ENCODE peak calls at places on chromosome 7, in eight cellular contexts. X is endodermal cell, J is transverse colon, D is H1, U is tibial artery, I is prostate gland, Y is tibial nerve, Z is astrocyte. O is an unnamed sample. For H3K4me1, the result is how much of the 10 kb centered on the place peaks cover.

GRCh38 chr7:45203947-45204445 is 46.4 kb downstream of the RAMP3 start:
- DNase-seq in Z (no peak), J (no peak), D (no peak), U (no peak), X (no peak), I (no peak), Y (no peak), O (no peak)

GRCh38 chr7:92636018-92636560 is 45.9 kb upstream of the FAM133B start:
- DNase-seq in Y (no peak), D (no peak), J (no peak), I (no peak), Z (no peak), U (no peak), X (no peak), O (no peak)

GRCh38 chr7:17320642-17321041 is 22.2 kb downstream of the AHR start:
- DNase-seq in J (no peak), X (no peak), Z (no peak), I (no peak), Y (no peak), U (no peak), D (no peak), O (no peak)

GRCh38 chr7:4830176-4830575 is 31.7 kb downstream of the PAPOLB start:
- DNase-seq in D (peak), J (peak), U (peak), I (no peak), Z (peak), Y (peak), X (peak), O (peak)

GRCh38 chr7:65846008-65846570 is 26.8 kb upstream of the VKORC1L1 start:
- DNase-seq in Y (no peak), U (no peak), I (no peak), D (no peak), J (peak), Z (no peak), X (no peak), O (no peak)

GRCh38 chr7:70271617-70272081 is 673.4 kb downstream of the AUTS2 start:
- DNase-seq in Y (no peak), X (no peak), I (peak), J (no peak), D (no peak), Z (peak), U (no peak), O (no peak)

GRCh38 chr7:69817835-69818646 is 219.8 kb downstream of the AUTS2 start:
- DNase-seq in I (no peak), J (no peak), Y (no peak), X (no peak), D (no peak), U (no peak), Z (no peak), O (no peak)

GRCh38 chr7:116509982-116510579 is 10.5 kb downstream of the CAV2 start:
- DNase-seq in X (no peak), I (no peak), J (no peak), Z (no peak), U (no peak), D (no peak), Y (no peak), O (no peak)

GRCh38 chr7:155369-156000 is 36.9 kb upstream of the FAM20C start:
- DNase-seq in X (no peak), J (no peak), I (no peak), U (no peak), Z (no peak), D (no peak), Y (no peak), O (no peak)

GRCh38 chr7:69814421-69814962 is 216.2 kb downstream of the AUTS2 start:
- DNase-seq in J (no peak), X (peak), Z (peak), D (no peak), U (no peak), I (no peak), Y (peak), O (peak)

GRCh38 chr7:143069912-143070500 is 17.9 kb downstream of the OR6V1 start:
- DNase-seq in X (peak), Z (no peak), D (no peak), I (no peak), U (no peak), J (no peak), Y (no peak), O (no peak)

GRCh38 chr7:44541-44896 is 147.9 kb upstream of the FAM20C start:
- DNase-seq in Z (no peak), D (peak), Y (no peak), J (no peak), I (no peak), U (no peak), X (no peak), O (peak)

GRCh38 chr7:5704534-5704922 is 76.9 kb downstream of the RNF216 start:
- DNase-seq in X (peak), I (peak), Z (no peak), D (peak), U (peak), Y (peak), J (peak), O (peak)

GRCh38 chr7:29291723-29292591 is 97.4 kb downstream of the CHN2 start:
- DNase-seq in Y (no peak), D (no peak), U (no peak), Z (no peak), X (no peak), J (no peak), I (no peak), O (no peak)

GRCh38 chr7:111980721-111981120 is 225.5 kb downstream of the DOCK4 start:
- DNase-seq in U (no peak), Z (no peak), D (no peak), J (no peak), I (no peak), X (no peak), Y (no peak), O (no peak)

GRCh38 chr7:73436031-73436929 is 2.7 kb downstream of the FZD9 start:
- DNase-seq in X (peak), J (no peak), U (no peak), Z (no peak), D (no peak), I (no peak), Y (no peak), O (no peak)

GRCh38 chr7:27966219-27966780 is 214.3 kb downstream of the JAZF1 start:
- DNase-seq in D (no peak), Y (no peak), U (no peak), J (no peak), Z (no peak), X (no peak), I (no peak), O (no peak)

GRCh38 chr7:129438839-129439640 is 4.8 kb downstream of the STRIP2 start:
- DNase-seq in I (no peak), Z (peak), Y (no peak), J (no peak), U (no peak), X (no peak), D (no peak), O (no peak)

GRCh38 chr7:148888300-148888699 is 4.2 kb upstream of the EZH2 start:
- DNase-seq in Z (no peak), U (no peak), I (no peak), Y (no peak), X (no peak), D (no peak), J (no peak), O (no peak)

GRCh38 chr7:98879198-98879988 is 1.1 kb downstream of the TRRAP start:
- DNase-seq in I (peak), D (peak), Y (no peak), U (no peak), J (peak), X (peak), Z (no peak), O (peak)

GRCh38 chr7:31476073-31476745 is 37.7 kb upstream of the ITPRID1 start:
- DNase-seq in D (no peak), Y (no peak), I (no peak), X (no peak), Z (no peak), J (no peak), U (no peak), O (no peak)

GRCh38 chr7:40760293-40760964 is 625.6 kb downstream of the SUGCT start:
- DNase-seq in D (no peak), U (no peak), X (no peak), Y (no peak), I (no peak), J (no peak), Z (no peak), O (no peak)

GRCh38 chr7:40761757-40762342 is 627.0 kb downstream of the SUGCT start:
- DNase-seq in U (no peak), Y (no peak), Z (no peak), J (no peak), D (no peak), X (no peak), I (no peak), O (no peak)

GRCh38 chr7:40760997-40761396 is 626.2 kb downstream of the SUGCT start:
- DNase-seq in J (no peak), U (no peak), X (no peak), Z (no peak), Y (no peak), D (no peak), I (no peak), O (no peak)

GRCh38 chr7:40765633-40766032 is 630.8 kb downstream of the SUGCT start:
- DNase-seq in U (no peak), Z (no peak), Y (no peak), X (no peak), J (no peak), D (no peak), I (no peak), O (no peak)

DNA sequence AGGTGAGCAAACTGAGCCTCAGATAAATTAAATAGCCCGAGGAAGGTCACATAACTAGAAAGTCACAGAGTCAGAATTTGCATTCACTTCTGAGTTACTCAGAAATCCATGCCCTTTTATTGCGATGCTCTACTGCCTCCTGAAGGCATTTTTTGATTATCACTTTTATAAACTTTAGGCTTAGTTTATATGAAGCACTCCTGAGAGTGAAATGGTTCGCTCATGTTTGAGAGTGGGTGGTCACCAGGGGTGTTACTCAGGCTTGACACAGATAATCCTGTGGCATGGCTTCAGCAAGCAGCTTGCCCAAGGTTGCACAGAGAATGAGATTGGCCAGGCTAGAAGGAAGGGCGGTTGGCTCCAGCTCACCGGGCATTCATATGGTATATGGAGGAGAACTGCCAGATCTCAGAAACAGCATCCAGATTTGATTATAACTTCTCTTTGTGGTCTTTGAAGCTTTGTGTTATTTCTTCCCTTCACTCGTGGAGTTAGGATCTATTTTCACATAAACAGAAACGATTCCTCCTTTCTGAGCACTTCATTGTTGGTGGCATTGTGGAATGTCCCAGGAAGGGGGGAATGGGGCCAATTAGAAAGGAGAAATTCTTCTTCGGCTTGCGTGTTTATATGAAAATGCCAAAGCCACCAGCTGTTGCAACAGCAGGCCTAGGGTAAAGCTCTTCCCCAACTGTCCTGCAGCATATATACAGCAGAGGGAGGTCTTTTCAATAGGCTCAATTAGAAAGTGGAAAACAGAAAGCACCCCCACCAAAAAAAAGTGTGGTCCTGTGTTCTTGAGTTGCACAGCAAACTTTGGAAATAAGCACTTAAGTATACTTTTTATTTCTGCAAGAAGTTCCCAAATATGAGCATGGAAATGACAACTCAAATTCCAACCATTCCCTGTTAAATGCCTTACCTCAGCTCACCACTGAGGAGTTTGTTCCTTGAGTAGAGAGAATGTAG is 628.8 kb downstream of the SUGCT start:
- DNase-seq in Y (no peak), J (no peak), Z (peak), D (no peak), I (no peak), X (no peak), U (no peak), O (no peak)
- TF ChIP-seq CTCF in Y (no peak), J (no peak), Z (peak), D (no peak), I (no peak), X (peak), U (peak), O (no peak)

GRCh38 chr7:12635830-12636229 is 51.6 kb upstream of the ARL4A start:
- DNase-seq in D (no peak), Y (no peak), U (no peak), X (no peak), Z (no peak), I (peak), J (peak), O (no peak)
- H3K4me3 ChIP-seq in D (no peak), Y (no peak), U (no peak), X (no peak), Z (no peak), I (no peak), J (no peak), O (no peak)

GRCh38 chr7:134130124-134130523 is 3.0 kb downstream of the LRGUK start:
- DNase-seq in D (no peak), X (no peak), J (no peak), Y (no peak), U (no peak), Z (no peak), I (no peak), O (no peak)
- H3K4me1 ChIP-seq in D (under half), X (under half), J (under half), Y (under half), U (under half), Z (under half), I (under half), O (under half)

GRCh38 chr7:95502403-95502802 is 16.7 kb downstream of the ASB4 start:
- DNase-seq in J (no peak), D (no peak), Z (no peak), Y (no peak), I (no peak), X (no peak), U (no peak), O (no peak)
- TF ChIP-seq CTCF in J (no peak), D (no peak), Z (no peak), Y (no peak), I (no peak), X (no peak), U (no peak), O (no peak)

DNA sequence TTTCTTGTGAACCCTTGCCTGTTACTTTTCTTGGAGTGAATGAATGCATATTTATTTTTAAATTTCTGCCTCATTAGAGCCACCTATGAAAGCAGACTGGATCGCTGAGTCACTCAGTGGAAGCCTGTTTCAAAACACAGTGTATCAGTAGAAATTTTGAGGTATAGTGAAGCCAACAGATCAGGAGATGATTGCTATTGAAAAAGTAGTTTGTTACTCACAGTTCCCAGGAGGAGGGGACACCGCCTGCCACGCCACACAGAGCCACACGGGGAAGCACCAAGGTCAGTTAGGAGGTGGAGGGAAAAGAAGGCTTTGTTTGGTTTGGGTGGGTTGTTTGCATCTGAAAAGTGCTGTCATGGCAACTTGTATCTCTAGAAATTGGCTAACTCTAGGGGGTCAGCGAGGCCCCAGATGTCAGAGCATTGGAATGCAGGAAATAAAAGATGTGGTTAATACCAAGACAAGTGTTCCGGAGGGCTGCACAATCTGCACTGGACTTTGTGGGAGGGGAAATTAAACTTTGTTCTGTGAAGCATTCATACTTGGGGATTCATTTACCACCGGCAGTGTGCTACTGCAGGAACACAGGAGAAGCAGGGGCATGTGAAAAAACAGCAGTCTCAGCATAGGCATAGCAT is 106.4 kb upstream of the SDK1 start:
- DNase-seq in D (peak), J (no peak), Y (no peak), Z (peak), I (no peak), X (peak), U (no peak), O (no peak)
- H3K4me3 ChIP-seq in D (no peak), J (no peak), Y (no peak), Z (no peak), I (no peak), X (no peak), U (no peak), O (no peak)

GRCh38 chr7:50406935-50407334 is 43.2 kb downstream of the FIGNL1 start:
- DNase-seq in U (no peak), Z (no peak), D (no peak), I (no peak), Y (no peak), X (no peak), J (no peak), O (no peak)

GRCh38 chr7:50412958-50413357 is 37.2 kb downstream of the FIGNL1 start:
- DNase-seq in U (no peak), D (no peak), J (no peak), Z (no peak), X (no peak), Y (no peak), I (no peak), O (no peak)

GRCh38 chr7:50409856-50410468 is 40.2 kb downstream of the FIGNL1 start:
- DNase-seq in Z (no peak), I (no peak), D (no peak), Y (no peak), U (no peak), J (peak), X (no peak), O (no peak)

GRCh38 chr7:50415844-50416243 is 34.3 kb downstream of the FIGNL1 start:
- DNase-seq in J (no peak), I (no peak), Y (no peak), D (no peak), X (no peak), Z (no peak), U (no peak), O (no peak)

GRCh38 chr7:50411333-50412028 is 38.7 kb downstream of the FIGNL1 start:
- DNase-seq in Z (no peak), J (no peak), Y (no peak), I (no peak), U (no peak), D (no peak), X (no peak), O (no peak)
- H3K4me1 ChIP-seq in Z (under half), J (under half), Y (under half), I (under half), U (under half), D (under half), X (under half), O (under half)

GRCh38 chr7:137609500-137609899 is 237.3 kb downstream of the DGKI start:
- DNase-seq in J (no peak), U (no peak), I (no peak), Z (no peak), D (no peak), Y (no peak), X (no peak), O (no peak)
- TF ChIP-seq CTCF in J (no peak), U (no peak), I (no peak), Z (no peak), D (no peak), Y (no peak), X (no peak), O (no peak)

GRCh38 chr7:18574235-18574540 is 78.6 kb downstream of the HDAC9 start:
- DNase-seq in I (no peak), Y (no peak), Z (no peak), J (no peak), U (no peak), D (no peak), X (no peak), O (no peak)

GRCh38 chr7:18570441-18570840 is 74.9 kb downstream of the HDAC9 start:
- DNase-seq in Z (no peak), D (no peak), X (no peak), J (no peak), I (no peak), Y (no peak), U (no peak), O (no peak)

GRCh38 chr7:18572885-18573284 is 77.3 kb downstream of the HDAC9 start:
- DNase-seq in J (no peak), X (no peak), U (no peak), I (no peak), Z (no peak), D (no peak), Y (no peak), O (no peak)

GRCh38 chr7:18573410-18574234 is 78.1 kb downstream of the HDAC9 start:
- DNase-seq in D (no peak), X (no peak), Y (no peak), U (no peak), Z (no peak), I (no peak), J (no peak), O (peak)

DNA sequence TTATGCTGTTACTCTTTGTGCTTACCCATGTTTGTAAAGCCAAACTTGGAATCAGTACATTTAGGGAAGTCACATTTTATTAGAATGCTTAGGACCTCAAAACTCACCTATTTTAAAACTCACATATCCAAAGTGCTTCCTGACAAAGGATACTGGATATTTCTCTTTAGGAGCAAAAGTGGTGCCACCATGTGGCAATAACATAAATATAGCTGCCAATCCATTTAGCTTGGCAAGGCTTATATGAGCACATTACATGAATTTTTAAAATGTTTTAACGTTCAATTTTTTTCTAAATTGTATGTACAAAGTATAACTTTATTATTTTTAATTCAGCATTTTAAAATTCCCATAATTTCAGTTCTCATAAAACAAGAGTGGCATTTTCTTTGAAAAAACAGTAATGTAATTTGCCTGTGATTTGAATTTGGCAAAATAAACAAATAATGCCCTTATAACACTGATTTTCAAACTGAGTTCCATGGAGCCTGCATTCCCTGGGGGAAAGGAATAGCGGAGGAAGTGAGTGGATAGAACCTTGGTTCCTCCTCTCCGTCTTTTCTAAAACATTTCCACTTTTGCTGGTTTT is 75.4 kb downstream of the HDAC9 start:
- DNase-seq in Z (peak), X (no peak), J (no peak), D (no peak), I (peak), Y (no peak), U (no peak), O (no peak)
- H3K4me3 ChIP-seq in Z (no peak), X (no peak), J (no peak), D (no peak), I (no peak), Y (no peak), U (peak), O (no peak)

GRCh38 chr7:150376560-150376959 is 2.6 kb upstream of the ZNF775 start:
- DNase-seq in X (peak), D (no peak), Z (no peak), I (no peak), U (no peak), J (no peak), Y (no peak), O (no peak)
- H3K4me1 ChIP-seq in X (under half), D (under half), Z (under half), I (under half), U (under half), J (under half), Y (under half), O (under half)